ENCODE peak calls at places on chromosomes 1 and 21, in eight cellular contexts. C is neural progenitor cell; R is CD8-positive, alpha-beta T cell; W is H1; H is CD4-positive, alpha-beta T cell; T is fibroblast of lung; M is A549; Y is breast epithelium. U is an unnamed sample.

GRCh38 chr1:233277637-233278413 is 17.7 kb downstream of the PCNX2 start:
- DNase-seq in T (no peak), M (no peak), R (no peak), H (no peak), W (no peak), Y (no peak), C (no peak), U (no peak)

GRCh38 chr1:228016181-228016510 is 9.3 kb downstream of the WNT3A start:
- DNase-seq in M (no peak), T (no peak), C (no peak), H (no peak), W (no peak), Y (no peak), R (peak; percentile 2), U (no peak)

GRCh38 chr1:71350805-71351204 is 270.0 kb upstream of the ZRANB2 start:
- DNase-seq in R (no peak), H (no peak), W (no peak), C (no peak), Y (no peak), M (no peak), T (peak; percentile 84), U (peak; percentile 83)

GRCh38 chr21:39388038-39388810 is 39.3 kb upstream of the HMGN1 start:
- DNase-seq in Y (peak; percentile 81), M (peak; percentile 72), H (peak; percentile 85), W (peak; percentile 79), T (peak; percentile 82), R (peak; percentile 95), C (peak; percentile 90), U (peak; percentile 89)

GRCh38 chr1:202968895-202969295 is 1.8 kb upstream of the CYB5R1 start:
- DNase-seq in C (peak; percentile 77), H (peak; percentile 5), R (peak; percentile 14), Y (peak; percentile 33), W (no peak), T (peak; percentile 57), M (peak; percentile 85), U (peak; percentile 74)

GRCh38 chr1:94063379-94063778 is 57.6 kb downstream of the ABCA4 start:
- DNase-seq in W (no peak), C (peak; percentile 52), H (no peak), T (peak; percentile 82), M (no peak), Y (no peak), R (no peak), U (peak; percentile 88)

GRCh38 chr1:94302960-94303359 is 65.6 kb upstream of the ARHGAP29 start:
- DNase-seq in C (no peak), M (no peak), W (no peak), T (no peak), Y (no peak), R (no peak), H (no peak), U (no peak)

GRCh38 chr1:226424228-226425003 is 16.5 kb upstream of the PARP1 start:
- DNase-seq in W (no peak), C (peak; percentile 56), M (peak; percentile 49), H (no peak), Y (no peak), R (peak; percentile 21), T (peak; percentile 56), U (peak; percentile 60)

GRCh38 chr21:38527737-38528136 is 29.5 kb upstream of the ERG start:
- DNase-seq in H (no peak), Y (no peak), C (no peak), R (no peak), T (no peak), M (no peak), W (no peak), U (no peak)

GRCh38 chr1:86548863-86549262 is 2.0 kb downstream of the CLCA4 start:
- DNase-seq in Y (no peak), R (no peak), W (no peak), C (no peak), T (no peak), M (no peak), H (no peak), U (no peak)

GRCh38 chr1:31639543-31639942 is 5.1 kb downstream of the PEF1 start:
- DNase-seq in R (no peak), T (peak; percentile 57), M (no peak), W (no peak), Y (no peak), C (no peak), H (no peak), U (peak; percentile 76)

GRCh38 chr1:190176776-190177175 is 300.9 kb downstream of the BRINP3 start:
- DNase-seq in W (no peak), Y (no peak), T (peak; percentile 43), M (no peak), R (no peak), H (no peak), C (no peak), U (no peak)

GRCh38 chr1:21766210-21766609 is 16.7 kb downstream of the USP48 start:
- DNase-seq in H (no peak), T (no peak), Y (no peak), R (no peak), M (no peak), C (no peak), W (no peak), U (no peak)

GRCh38 chr1:19283891-19284290 is 4.7 kb downstream of the AKR7A3 start:
- DNase-seq in C (no peak), T (no peak), W (no peak), Y (no peak), R (no peak), H (no peak), M (no peak), U (no peak)

GRCh38 chr1:17438977-17439249 is 564 bp downstream of the RCC2 start:
- DNase-seq in R (no peak), C (no peak), T (no peak), M (no peak), H (no peak), Y (no peak), W (no peak), U (no peak)

GRCh38 chr1:52296345-52296744 is 69.7 kb downstream of the CC2D1B start:
- DNase-seq in Y (no peak), C (peak; percentile 56), T (peak; percentile 74), M (peak; percentile 36), H (no peak), W (no peak), R (no peak), U (peak; percentile 70)

GRCh38 chr1:94193128-94193527 is 44.3 kb downstream of the ARHGAP29 start:
- DNase-seq in R (no peak), T (no peak), W (no peak), M (no peak), H (no peak), C (no peak), Y (no peak), U (no peak)

GRCh38 chr1:228793032-228793431 is 57.8 kb downstream of the RHOU start:
- DNase-seq in C (no peak), W (no peak), Y (no peak), R (peak; percentile 14), T (no peak), H (peak; percentile 8), M (no peak), U (no peak)

GRCh38 chr1:114107474-114108175 is 46.0 kb downstream of the SYT6 start:
- DNase-seq in W (no peak), M (no peak), T (no peak), Y (no peak), C (no peak), R (no peak), H (no peak), U (peak; percentile 48)

GRCh38 chr1:214362188-214362882 is 81.4 kb downstream of the SMYD2 start:
- DNase-seq in C (no peak), M (no peak), R (no peak), W (no peak), H (no peak), Y (no peak), T (peak; percentile 36), U (peak; percentile 89)

DNA sequence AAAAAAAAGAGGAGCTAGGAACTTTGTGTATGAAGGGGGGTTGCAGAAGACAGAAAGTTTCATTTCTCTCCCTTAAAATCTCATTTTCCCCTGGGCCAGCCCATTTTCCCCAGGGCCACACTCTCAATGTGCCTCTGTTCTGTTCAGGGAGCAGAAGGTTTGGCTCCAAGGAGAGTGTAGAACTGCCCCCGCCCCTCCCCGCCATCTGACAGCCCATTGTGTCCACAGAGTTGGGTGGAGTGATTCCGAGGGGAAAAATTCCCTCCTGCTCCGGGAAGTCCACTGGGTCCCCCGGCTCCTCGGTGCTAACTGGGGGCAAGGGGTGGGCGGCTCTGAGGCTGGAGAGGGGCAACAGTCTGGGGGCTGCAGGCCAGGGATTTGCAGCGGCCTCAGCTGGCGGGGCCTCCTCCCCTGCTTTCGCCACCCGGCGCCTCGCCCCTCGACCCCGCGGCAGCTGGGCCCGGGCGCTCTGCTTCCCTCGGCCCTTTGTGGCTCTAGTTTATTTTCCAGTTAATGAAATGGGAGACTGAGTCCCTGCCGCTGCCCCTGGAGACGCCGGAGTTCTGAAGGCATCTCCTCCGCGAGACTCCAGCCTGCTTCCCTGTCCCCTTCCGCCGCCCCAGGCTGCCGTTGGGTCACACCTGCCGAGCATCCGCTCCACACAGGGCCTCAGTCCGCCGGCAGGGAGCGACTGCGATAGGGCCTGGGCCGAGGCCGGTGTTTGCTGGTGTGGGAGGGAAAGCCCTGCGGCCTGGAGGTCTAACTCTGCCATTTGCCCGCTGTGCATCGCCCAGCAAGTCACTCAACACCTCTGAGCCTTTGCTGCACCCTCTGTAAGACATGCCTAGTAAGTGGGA is 14.7 kb upstream of the KIRREL1 start:
- DNase-seq in M (no peak), T (no peak), W (no peak), C (no peak), Y (no peak), R (no peak), H (no peak), U (peak; percentile 23)
- TF ChIP-seq CTCF in M (no peak), T (no peak), W (peak; percentile 23), C (no peak), Y (no peak), R (no peak), H (no peak), U (peak; percentile 19)

GRCh38 chr1:33762962-33763361 is 100.9 kb upstream of the HMGB4 start:
- DNase-seq in C (no peak), W (no peak), T (no peak), H (no peak), R (no peak), Y (no peak), M (no peak), U (no peak)
- H3K27ac ChIP-seq in C (no peak overlapping the region), W (no peak overlapping the region), T (no peak overlapping the region), H (no peak overlapping the region), R (no peak overlapping the region), Y (no peak overlapping the region), M (no peak overlapping the region), U (no peak overlapping the region)

DNA sequence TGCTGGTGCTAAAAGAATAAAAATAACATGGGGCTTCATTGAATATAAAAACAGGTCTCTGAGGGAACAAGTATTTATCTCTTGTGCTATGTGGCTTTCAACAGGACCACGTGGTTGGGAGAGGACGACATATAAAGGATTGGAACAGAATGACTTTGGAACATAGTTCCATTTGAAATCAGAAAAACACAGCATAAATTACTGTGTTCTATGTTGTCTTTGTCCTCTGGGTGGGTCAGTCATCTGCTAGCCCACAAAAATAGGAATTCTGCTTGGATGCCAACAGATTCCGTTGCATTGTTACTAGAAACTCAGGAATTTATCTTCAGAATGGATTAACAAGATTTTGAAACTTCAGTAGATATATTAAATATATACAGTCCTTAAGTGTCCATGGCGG is 5.9 kb downstream of the CEP85 start:
- DNase-seq in W (no peak), T (no peak), R (no peak), M (no peak), Y (no peak), H (no peak), C (no peak), U (peak; percentile 39)
- TF ChIP-seq CTCF in W (no peak), T (no peak), R (no peak), M (no peak), Y (no peak), H (no peak), C (no peak), U (no peak)

GRCh38 chr1:209624516-209625204 is 27.6 kb downstream of the LAMB3 start:
- DNase-seq in W (no peak), M (no peak), C (no peak), Y (no peak), R (no peak), H (no peak), T (no peak), U (no peak)
- H3K27ac ChIP-seq in W (no peak overlapping the region), M (no peak overlapping the region), C (no peak overlapping the region), Y (no peak overlapping the region), R (no peak overlapping the region), H (no peak overlapping the region), T (no peak overlapping the region), U (peak overlapping the region; percentile 74)